ENCODE peak calls at places on chromosome 3, in nine cellular contexts. F, Y, S, V, H, J, X, R and Z are unnamed samples.

GRCh38 chr3:60045686-60046085 is 995.9 kb upstream of the CFAP20DC start:
- DNase-seq in F (no peak), V (no peak), S (no peak), H (no peak), X (no peak), J (no peak), R (no peak), Y (no peak), Z (no peak)

GRCh38 chr3:191170097-191170496 is 28.9 kb upstream of the OSTN start:
- DNase-seq in J (no peak), H (no peak), Y (no peak), R (peak), S (no peak), X (no peak), V (no peak), F (no peak), Z (no peak)

GRCh38 chr3:30693470-30694120 is 87.2 kb downstream of the TGFBR2 start:
- DNase-seq in R (peak), J (peak), S (peak), H (no peak), X (peak), V (no peak), F (peak), Y (peak), Z (peak)

GRCh38 chr3:83011471-83011870 is 1250.0 kb upstream of the GBE1 start:
- DNase-seq in J (no peak), V (no peak), F (no peak), Y (peak), R (peak), H (no peak), X (no peak), S (no peak), Z (no peak)

GRCh38 chr3:170226426-170226960 is 4.3 kb downstream of the PRKCI start:
- DNase-seq in H (no peak), F (no peak), Y (no peak), S (no peak), R (no peak), J (peak), V (no peak), X (no peak), Z (peak)

GRCh38 chr3:149134560-149134959 is 5.1 kb downstream of the HPS3 start:
- DNase-seq in H (no peak), X (no peak), Y (no peak), J (no peak), V (no peak), S (no peak), R (peak), F (no peak), Z (no peak)

GRCh38 chr3:113287818-113288648 is 76.7 kb downstream of the BOC start:
- DNase-seq in S (peak), J (peak), H (no peak), Y (peak), V (peak), R (peak), F (peak), X (peak), Z (peak)

GRCh38 chr3:131794766-131795381 is 239.9 kb downstream of the CPNE4 start:
- DNase-seq in Y (peak), V (no peak), X (peak), J (peak), H (no peak), S (no peak), F (no peak), R (peak), Z (peak)

GRCh38 chr3:108475220-108475782 is 35.1 kb downstream of the MYH15 start:
- DNase-seq in H (no peak), F (no peak), R (no peak), X (no peak), J (no peak), S (no peak), Y (no peak), V (no peak), Z (no peak)

GRCh38 chr3:36906504-36907149 is 38.2 kb downstream of the TRANK1 start:
- DNase-seq in X (no peak), V (no peak), J (peak), H (no peak), Y (no peak), S (no peak), R (peak), F (no peak), Z (peak)